ENCODE peak calls at places on chromosomes 3 and 15, in nine cellular contexts. B is ovary; O is CD4-positive, alpha-beta T cell; N is thoracic aorta; I is left ventricle myocardium inferior; L is H9; X is aorta; K is astrocyte; F is uterus. J is an unnamed sample.

GRCh38 chr3:138455801-138456716 is 21.6 kb downstream of the ESYT3 start:
- DNase-seq in B (peak; percentile 9), O (no peak), N (no peak), I (no peak), L (peak; percentile 20), X (no peak), K (peak; percentile 45), F (peak; percentile 6), J (no peak)

GRCh38 chr3:58025406-58025805 is 17.2 kb downstream of the FLNB start:
- DNase-seq in B (no peak), O (no peak), N (no peak), I (no peak), L (no peak), X (no peak), K (no peak), F (no peak), J (no peak)

GRCh38 chr3:61574854-61575253 is 13.5 kb downstream of the PTPRG start:
- DNase-seq in B (no peak), O (no peak), N (no peak), I (no peak), L (no peak), X (peak; percentile 65), K (peak; percentile 100), F (no peak), J (no peak)

GRCh38 chr3:8482960-8483665 is 18.5 kb upstream of the LMCD1 start:
- DNase-seq in B (peak; percentile 80), O (no peak), N (peak; percentile 70), I (peak; percentile 59), L (no peak), X (peak; percentile 91), K (peak; percentile 98), F (peak; percentile 71), J (peak; percentile 67)

GRCh38 chr15:50476143-50476542 is 51.9 kb downstream of the USP8 start:
- DNase-seq in B (no peak), O (no peak), N (no peak), I (no peak), L (no peak), X (no peak), K (no peak), F (no peak), J (no peak)

GRCh38 chr3:127162947-127163645 is 29.8 kb upstream of the PRR23E start:
- DNase-seq in B (no peak), O (no peak), N (no peak), I (no peak), L (peak; percentile 66), X (no peak), K (no peak), F (no peak), J (no peak)

GRCh38 chr3:40978442-40978841 is 220.9 kb upstream of the CTNNB1 start:
- DNase-seq in B (no peak), O (no peak), N (no peak), I (no peak), L (no peak), X (no peak), K (no peak), F (no peak), J (no peak)

GRCh38 chr3:15033103-15033502 is 32.0 kb downstream of the MRPS25 start:
- DNase-seq in B (no peak), O (no peak), N (no peak), I (no peak), L (no peak), X (no peak), K (no peak), F (no peak), J (no peak)

GRCh38 chr3:42205800-42206514 is 60.0 kb downstream of the CCK start:
- DNase-seq in B (no peak), O (no peak), N (no peak), I (no peak), L (no peak), X (no peak), K (no peak), F (no peak), J (no peak)

GRCh38 chr3:98972720-98973119 is 71.2 kb upstream of the DCBLD2 start:
- DNase-seq in B (no peak), O (no peak), N (no peak), I (no peak), L (no peak), X (no peak), K (no peak), F (no peak), J (no peak)

GRCh38 chr15:66943456-66944095 is 121.8 kb upstream of the SMAD3 start:
- DNase-seq in B (no peak), O (no peak), N (no peak), I (no peak), L (no peak), X (no peak), K (no peak), F (no peak), J (no peak)

GRCh38 chr15:38050529-38050928 is 116.1 kb downstream of the TMCO5A start:
- DNase-seq in B (no peak), O (no peak), N (no peak), I (no peak), L (no peak), X (no peak), K (peak; percentile 62), F (no peak), J (no peak)

GRCh38 chr3:188272481-188273372 is 118.8 kb downstream of the LPP start:
- DNase-seq in B (no peak), O (no peak), N (no peak), I (no peak), L (no peak), X (no peak), K (peak; percentile 94), F (peak; percentile 47), J (no peak)

GRCh38 chr3:176909044-176909443 is 288.2 kb downstream of the TBL1XR1 start:
- DNase-seq in B (no peak), O (no peak), N (no peak), I (no peak), L (no peak), X (no peak), K (no peak), F (no peak), J (no peak)

GRCh38 chr15:38411902-38412301 is 42.0 kb upstream of the FAM98B start:
- DNase-seq in B (no peak), O (no peak), N (no peak), I (no peak), L (no peak), X (no peak), K (no peak), F (no peak), J (no peak)

GRCh38 chr15:71476823-71477222 is 333.5 kb upstream of the NR2E3 start:
- DNase-seq in B (no peak), O (no peak), N (no peak), I (no peak), L (no peak), X (no peak), K (no peak), F (no peak), J (no peak)

GRCh38 chr15:57555270-57555669 is 36.4 kb upstream of the MYZAP start:
- DNase-seq in B (no peak), O (no peak), N (no peak), I (no peak), L (no peak), X (no peak), K (peak; percentile 14), F (no peak), J (no peak)

GRCh38 chr3:159586587-159587202 is 401.9 kb upstream of the IL12A start:
- DNase-seq in B (no peak), O (no peak), N (no peak), I (no peak), L (peak; percentile 73), X (no peak), K (peak; percentile 36), F (no peak), J (no peak)

DNA sequence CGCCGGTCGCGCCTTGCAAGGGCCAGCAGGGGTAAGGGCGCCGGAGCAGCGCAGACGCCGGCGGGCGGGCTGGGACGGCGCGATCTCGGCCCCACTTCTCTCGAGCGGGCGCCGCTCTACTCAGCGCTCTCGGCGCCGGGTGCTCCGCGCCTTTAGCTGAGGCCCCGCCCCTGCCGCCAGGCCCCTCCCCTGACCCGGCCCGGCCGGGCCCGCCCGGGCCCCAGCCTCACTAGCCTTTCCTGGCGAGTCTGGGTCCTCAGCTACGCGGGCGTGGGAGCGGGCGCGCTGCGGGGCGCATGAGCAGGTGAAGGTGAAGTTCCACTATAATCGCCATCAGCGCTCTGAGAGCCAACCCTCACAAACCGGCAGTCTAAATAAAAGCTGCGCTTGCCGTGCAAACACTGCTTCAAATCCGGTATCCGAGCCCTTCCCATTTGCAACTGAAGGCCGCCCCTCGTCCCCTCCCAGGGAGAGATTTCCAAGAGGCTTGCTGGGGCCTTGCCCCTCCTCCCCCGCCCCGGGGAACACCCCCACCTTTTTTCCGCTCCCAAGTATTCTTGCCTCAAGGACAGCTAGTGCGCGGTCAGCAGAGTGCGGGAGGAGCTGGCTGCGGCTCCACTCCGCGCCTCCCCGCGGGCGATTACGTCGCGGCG is at the start of gene RPP25:
- DNase-seq in B (peak; percentile 88), O (peak; percentile 66), N (peak; percentile 25), I (peak; percentile 84), L (peak; percentile 92), X (peak; percentile 90), K (peak; percentile 36), F (peak; percentile 63), J (peak; percentile 79)
- H3K27ac ChIP-seq in B (peak within 1 kb of the TSS; percentile 89), O (no peak within 1 kb of the TSS), N (peak within 1 kb of the TSS; percentile 89), I (peak within 1 kb of the TSS; percentile 88), L (no peak within 1 kb of the TSS), X (peak within 1 kb of the TSS; percentile 82), K (no peak within 1 kb of the TSS), F (peak within 1 kb of the TSS; percentile 71), J (no peak within 1 kb of the TSS)

DNA sequence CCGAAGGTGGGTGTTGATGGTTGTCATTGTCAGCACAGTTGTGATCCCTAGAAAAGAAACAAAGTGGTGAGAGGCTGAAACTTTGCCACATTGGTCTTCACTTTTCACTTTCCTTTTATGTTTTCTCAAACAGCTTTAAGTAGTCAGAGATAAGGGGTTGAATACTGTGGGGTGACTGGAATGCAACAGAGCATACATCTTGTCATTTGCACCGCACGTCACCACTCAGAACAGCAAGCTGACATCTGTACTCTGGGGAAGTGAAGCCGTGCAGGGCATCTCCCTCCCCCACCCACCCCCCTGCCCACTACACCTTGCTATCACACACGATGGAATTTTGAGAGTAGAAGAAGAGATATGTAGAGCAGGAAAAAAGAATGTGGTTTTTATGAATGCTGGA is 211.7 kb downstream of the GABRB3 start:
- DNase-seq in B (no peak), O (no peak), N (no peak), I (peak; percentile 17), L (no peak), X (no peak), K (no peak), F (no peak), J (no peak)
- H3K9me3 ChIP-seq in B (no peaks in the 10 kb centered on the region), O (no peaks in the 10 kb centered on the region), N (no peaks in the 10 kb centered on the region), I (no peaks in the 10 kb centered on the region), L (no peaks in the 10 kb centered on the region), X (peaks cover 3% of the 10 kb centered on the region), K (no peaks in the 10 kb centered on the region), F (no peaks in the 10 kb centered on the region), J (no peaks in the 10 kb centered on the region)

DNA sequence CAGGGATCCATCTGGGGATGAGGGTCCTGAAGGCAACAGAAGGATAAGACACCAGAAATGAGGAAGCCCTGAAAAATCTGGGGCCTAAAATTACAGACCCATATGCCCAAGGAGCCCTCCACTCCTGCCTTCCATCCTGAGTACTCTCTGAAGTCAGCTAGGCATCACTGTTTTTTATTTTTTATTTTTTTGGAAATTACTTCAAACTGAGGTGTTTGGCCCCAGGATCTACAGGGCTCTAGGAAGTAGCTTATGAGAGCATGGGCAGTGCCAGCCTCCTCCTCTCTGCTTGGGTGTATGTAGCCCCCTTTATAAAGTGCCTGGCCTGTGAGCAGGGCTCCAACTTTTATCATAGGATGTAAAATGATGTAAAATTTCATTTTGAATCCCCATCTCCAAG is 7.9 kb downstream of the EPB42 start:
- DNase-seq in B (no peak), O (no peak), N (no peak), I (no peak), L (no peak), X (no peak), K (no peak), F (no peak), J (no peak)
- H3K27ac ChIP-seq in B (no peak overlapping the region), O (no peak overlapping the region), N (no peak overlapping the region), I (no peak overlapping the region), L (no peak overlapping the region), X (no peak overlapping the region), K (no peak overlapping the region), F (no peak overlapping the region), J (no peak overlapping the region)

GRCh38 chr3:44643024-44643423 is 5.5 kb upstream of the ZNF35 start:
- DNase-seq in B (no peak), O (no peak), N (no peak), I (no peak), L (no peak), X (no peak), K (no peak), F (no peak), J (no peak)
- H3K9me3 ChIP-seq in B (peaks cover 36% of the 10 kb centered on the region), O (peaks cover 84% of the 10 kb centered on the region), N (peaks cover 60% of the 10 kb centered on the region), I (peaks cover 82% of the 10 kb centered on the region), L (peaks cover 27% of the 10 kb centered on the region), X (peaks cover 7% of the 10 kb centered on the region), K (peaks cover 42% of the 10 kb centered on the region), F (no peaks in the 10 kb centered on the region), J (peaks cover 11% of the 10 kb centered on the region)